ENCODE peak calls at places on chromosomes 3 and 15, in four cellular contexts. One of them, this sample, is unnamed.

GRCh38 chr3:43162573-43163084 is 56.8 kb upstream of the POMGNT2 start:
- DNase-seq in tibial artery: no peak
- DNase-seq in epithelial cell of prostate: no peak
- DNase-seq in adrenal gland: no peak
- DNase-seq in this sample: no peak

GRCh38 chr3:188729422-188729821 is 442.3 kb upstream of the TPRG1 start:
- DNase-seq in adrenal gland: no peak
- DNase-seq in tibial artery: no peak
- DNase-seq in epithelial cell of prostate: no peak
- DNase-seq in this sample: no peak

GRCh38 chr15:84727429-84727828 is 11.5 kb upstream of the SEC11A start:
- DNase-seq in epithelial cell of prostate: no peak
- DNase-seq in tibial artery: no peak
- DNase-seq in adrenal gland: no peak
- DNase-seq in this sample: no peak

GRCh38 chr3:174439621-174440349 is 419.3 kb upstream of the NAALADL2 start:
- DNase-seq in tibial artery: no peak
- DNase-seq in epithelial cell of prostate: peak
- DNase-seq in adrenal gland: no peak
- DNase-seq in this sample: peak

GRCh38 chr3:120177907-120178306 is 83.7 kb upstream of the GSK3B start:
- DNase-seq in tibial artery: no peak
- DNase-seq in epithelial cell of prostate: no peak
- DNase-seq in adrenal gland: no peak
- DNase-seq in this sample: no peak

GRCh38 chr3:149473991-149474819 is at the start of gene TM4SF4:
- DNase-seq in epithelial cell of prostate: no peak
- DNase-seq in adrenal gland: no peak
- DNase-seq in tibial artery: no peak
- DNase-seq in this sample: no peak

GRCh38 chr15:90201944-90202375 is 830 bp downstream of the SEMA4B start:
- DNase-seq in adrenal gland: no peak
- DNase-seq in tibial artery: no peak
- DNase-seq in epithelial cell of prostate: no peak
- DNase-seq in this sample: no peak

GRCh38 chr3:19735111-19735510 is 198.9 kb downstream of the EFHB start:
- DNase-seq in adrenal gland: no peak
- DNase-seq in tibial artery: no peak
- DNase-seq in epithelial cell of prostate: no peak
- DNase-seq in this sample: no peak

GRCh38 chr15:96354731-96355560 is 24.4 kb downstream of the NR2F2 start:
- DNase-seq in adrenal gland: no peak
- DNase-seq in tibial artery: no peak
- DNase-seq in epithelial cell of prostate: no peak
- DNase-seq in this sample: no peak

GRCh38 chr15:90059208-90059985 is 42.9 kb downstream of the IDH2 start:
- DNase-seq in tibial artery: peak
- DNase-seq in adrenal gland: peak
- DNase-seq in epithelial cell of prostate: no peak
- DNase-seq in this sample: no peak

GRCh38 chr3:55180161-55180560 is 252.3 kb upstream of the LRTM1 start:
- DNase-seq in tibial artery: no peak
- DNase-seq in adrenal gland: no peak
- DNase-seq in epithelial cell of prostate: no peak
- DNase-seq in this sample: no peak

This sample was measured in Panc1.